ENCODE peak calls at places on chromosomes 16 and 17, in seven cellular contexts. V is heart left ventricle, X is heart right ventricle, T is thoracic aorta, J is osteoblast, U is hepatocyte, S is BE2C. P is an unnamed sample.
A peak's percentile ranks its signal among the peaks of the same experiment; 100 is the strongest.

GRCh38 chr16:66830422-66831404 is at the start of gene NAE1:
- DNase-seq in V (peak; percentile 89), X (peak; percentile 80), T (no peak), J (peak; percentile 98), U (peak; percentile 96), S (peak; percentile 93), P (peak; percentile 86)

GRCh38 chr17:41891135-41892065 is 26.2 kb upstream of the KLHL11 start:
- DNase-seq in V (no peak), X (no peak), T (no peak), J (no peak), U (no peak), S (no peak), P (no peak)

GRCh38 chr16:58027341-58028167 is 2.0 kb downstream of the MMP15 start:
- DNase-seq in V (peak; percentile 80), X (peak; percentile 68), T (no peak), J (peak; percentile 94), U (peak; percentile 71), S (no peak), P (no peak)

GRCh38 chr16:23254338-23254737 is 47.8 kb upstream of the SCNN1B start:
- DNase-seq in V (no peak), X (no peak), T (no peak), J (peak; percentile 72), U (no peak), S (no peak), P (no peak)

GRCh38 chr17:41394254-41395016 is 3.0 kb downstream of the KRT31 start:
- DNase-seq in V (no peak), X (no peak), T (no peak), J (no peak), U (no peak), S (no peak), P (no peak)

GRCh38 chr17:9974460-9975381 is 69.7 kb upstream of the RCVRN start:
- DNase-seq in V (no peak), X (no peak), T (no peak), J (no peak), U (no peak), S (no peak), P (peak; percentile 59)

GRCh38 chr16:83689385-83689831 is 118.4 kb upstream of the HSBP1 start:
- DNase-seq in V (no peak), X (peak; percentile 14), T (peak; percentile 37), J (peak; percentile 86), U (peak; percentile 40), S (no peak), P (no peak)

GRCh38 chr16:61721561-61721960 is 314.7 kb downstream of the CDH8 start:
- DNase-seq in V (no peak), X (no peak), T (no peak), J (no peak), U (no peak), S (no peak), P (no peak)

GRCh38 chr17:27233783-27234182 is 60.1 kb upstream of the WSB1 start:
- DNase-seq in V (no peak), X (no peak), T (no peak), J (no peak), U (no peak), S (no peak), P (no peak)

GRCh38 chr17:40612510-40613244 is 34.9 kb downstream of the SMARCE1 start:
- DNase-seq in V (no peak), X (no peak), T (no peak), J (no peak), U (no peak), S (no peak), P (no peak)

GRCh38 chr16:49019826-49020401 is 261.7 kb downstream of the CBLN1 start:
- DNase-seq in V (no peak), X (no peak), T (no peak), J (no peak), U (no peak), S (no peak), P (no peak)

GRCh38 chr17:32673964-32674363 is 187.2 kb downstream of the CDK5R1 start:
- DNase-seq in V (no peak), X (no peak), T (no peak), J (no peak), U (no peak), S (no peak), P (no peak)

GRCh38 chr16:73065617-73066313 is 17.8 kb upstream of the ZFHX3 start:
- DNase-seq in V (peak; percentile 44), X (no peak), T (no peak), J (peak; percentile 84), U (no peak), S (no peak), P (no peak)

GRCh38 chr17:62760059-62760887 is 47.8 kb downstream of the MARCHF10 start:
- DNase-seq in V (no peak), X (no peak), T (no peak), J (no peak), U (no peak), S (no peak), P (no peak)

GRCh38 chr17:51636291-51636690 is 375.9 kb downstream of the UTP18 start:
- DNase-seq in V (no peak), X (no peak), T (no peak), J (no peak), U (no peak), S (no peak), P (no peak)

GRCh38 chr16:84658690-84659089 is 10.4 kb downstream of the KLHL36 start:
- DNase-seq in V (no peak), X (no peak), T (no peak), J (no peak), U (no peak), S (no peak), P (no peak)

GRCh38 chr17:68456529-68457167 is 648 bp downstream of the WIPI1 start:
- DNase-seq in V (peak; percentile 89), X (peak; percentile 78), T (peak; percentile 32), J (peak; percentile 94), U (peak; percentile 90), S (peak; percentile 62), P (peak; percentile 90)

GRCh38 chr17:20008242-20009051 is 712 bp upstream of the SPECC1 start:
- DNase-seq in V (peak; percentile 30), X (peak; percentile 23), T (no peak), J (no peak), U (peak; percentile 42), S (peak; percentile 9), P (no peak)

GRCh38 chr16:16137110-16137509 is 86.2 kb downstream of the ABCC6 start:
- DNase-seq in V (no peak), X (no peak), T (no peak), J (no peak), U (no peak), S (no peak), P (no peak)

GRCh38 chr16:54275956-54276355 is 10.6 kb downstream of the IRX3 start:
- DNase-seq in V (no peak), X (no peak), T (no peak), J (no peak), U (no peak), S (no peak), P (peak; percentile 19)

GRCh38 chr17:47066841-47067682 is 88.0 kb upstream of the RPRML start:
- DNase-seq in V (peak; percentile 88), X (peak; percentile 89), T (peak; percentile 47), J (peak; percentile 97), U (peak; percentile 91), S (peak; percentile 89), P (peak; percentile 87)

GRCh38 chr16:57999366-57999970 is 1.0 kb downstream of the ZNF319 start:
- DNase-seq in V (no peak), X (no peak), T (no peak), J (peak; percentile 95), U (no peak), S (no peak), P (no peak)

GRCh38 chr16:66247516-66248089 is 118.9 kb upstream of the CDH5 start:
- DNase-seq in V (peak; percentile 60), X (no peak), T (no peak), J (peak; percentile 30), U (peak; percentile 42), S (no peak), P (peak; percentile 78)

GRCh38 chr17:33509331-33509730 is 216.2 kb upstream of the ASIC2 start:
- DNase-seq in V (no peak), X (no peak), T (no peak), J (no peak), U (no peak), S (peak; percentile 24), P (no peak)

GRCh38 chr16:10402975-10403374 is 17.1 kb downstream of the ATF7IP2 start:
- DNase-seq in V (no peak), X (no peak), T (no peak), J (no peak), U (no peak), S (no peak), P (no peak)
- H3K9me3 ChIP-seq in V (no peaks in the 10 kb centered on the region), X (peaks cover 1% of the 10 kb centered on the region), T (peaks cover 11% of the 10 kb centered on the region), J (no peaks in the 10 kb centered on the region), U (no peaks in the 10 kb centered on the region), S (no peaks in the 10 kb centered on the region), P (peaks cover 5% of the 10 kb centered on the region)

GRCh38 chr17:18984273-18985114 is 20.1 kb downstream of the FAM83G start:
- DNase-seq in V (no peak), X (no peak), T (no peak), J (no peak), U (no peak), S (no peak), P (no peak)
- H3K9me3 ChIP-seq in V (no peaks in the 10 kb centered on the region), X (no peaks in the 10 kb centered on the region), T (no peaks in the 10 kb centered on the region), J (no peaks in the 10 kb centered on the region), U (no peaks in the 10 kb centered on the region), S (no peaks in the 10 kb centered on the region), P (no peaks in the 10 kb centered on the region)

DNA sequence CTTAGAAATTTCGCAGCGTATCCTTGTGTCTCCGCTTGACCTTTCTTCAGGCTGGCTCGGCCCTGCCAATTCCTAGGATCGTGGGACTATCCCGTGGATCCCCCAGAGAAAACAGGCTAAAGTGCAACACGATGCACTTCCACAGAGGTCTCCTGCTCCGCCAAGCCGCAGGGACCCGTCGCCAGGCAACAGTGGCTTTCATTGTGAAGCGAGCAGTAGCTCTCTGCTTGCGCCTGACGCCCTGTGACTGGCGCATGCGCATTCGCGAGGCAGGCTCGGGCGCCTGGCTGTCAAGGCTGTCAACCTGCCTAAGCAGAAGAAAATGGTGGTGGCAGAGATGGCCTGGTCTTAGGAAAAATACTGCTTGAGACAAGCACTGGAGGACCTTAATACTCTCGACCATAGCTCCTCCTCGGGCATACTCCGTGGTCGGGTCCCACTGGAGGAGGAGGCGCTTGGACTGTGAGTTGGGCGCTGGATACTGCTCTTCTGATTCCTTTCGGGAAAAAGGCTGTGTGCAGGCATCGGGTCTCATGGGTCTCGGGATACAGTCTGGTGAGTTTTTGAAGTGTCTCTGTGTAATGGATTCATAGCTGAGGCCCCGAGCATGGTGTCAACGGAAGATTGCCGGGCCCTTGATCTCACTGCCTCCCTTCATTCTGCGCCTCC is 2336.1 kb downstream of the TP53TG3F start:
- DNase-seq in V (no peak), X (peak; percentile 15), T (no peak), J (no peak), U (no peak), S (peak; percentile 86), P (no peak)
- H3K9me3 ChIP-seq in V (no peaks in the 10 kb centered on the region), X (no peaks in the 10 kb centered on the region), T (no peaks in the 10 kb centered on the region), J (peaks cover 7% of the 10 kb centered on the region), U (no peaks in the 10 kb centered on the region), S (no peaks in the 10 kb centered on the region), P (peaks cover 19% of the 10 kb centered on the region)

DNA sequence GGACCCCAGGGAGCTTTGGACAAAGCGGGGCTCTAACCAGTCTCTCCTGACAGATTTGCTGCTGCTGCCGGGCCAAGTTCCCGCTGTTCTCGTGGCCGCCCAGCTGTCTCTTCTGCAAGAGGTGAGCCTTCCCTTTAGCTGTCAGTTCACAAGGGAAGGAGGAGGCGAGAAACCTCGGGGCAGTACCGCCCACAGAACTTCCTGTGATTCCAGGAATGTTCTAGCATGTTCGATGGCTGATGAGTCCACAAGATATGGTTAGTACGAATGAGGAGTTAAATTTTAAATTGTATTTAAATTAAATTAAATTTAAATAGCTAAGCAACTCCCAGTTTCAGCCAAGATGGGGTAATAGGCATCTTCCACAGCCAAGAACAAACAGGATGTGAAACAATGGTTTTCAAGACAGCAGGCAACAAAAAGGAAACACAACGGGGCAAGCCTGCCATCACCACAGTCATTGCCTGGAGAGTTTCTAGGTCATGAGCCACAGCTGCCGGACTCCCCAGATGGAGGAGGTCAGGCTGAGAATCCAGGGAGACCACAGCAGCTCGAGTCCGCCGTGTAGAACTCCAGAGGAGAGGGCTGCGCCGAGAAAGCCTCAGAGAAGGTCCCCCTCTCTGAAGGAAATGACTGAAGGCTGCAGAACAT is 9.5 kb upstream of the TCF25 start:
- DNase-seq in V (peak; percentile 53), X (peak; percentile 37), T (no peak), J (peak; percentile 88), U (no peak), S (no peak), P (no peak)
- H3K9me3 ChIP-seq in V (peaks cover 5% of the 10 kb centered on the region), X (no peaks in the 10 kb centered on the region), T (peaks cover 5% of the 10 kb centered on the region), J (no peaks in the 10 kb centered on the region), U (no peaks in the 10 kb centered on the region), S (no peaks in the 10 kb centered on the region), P (no peaks in the 10 kb centered on the region)

P was measured in suprapubic skin.